ENCODE peak calls at places on chromosomes 5 and 9, in ten cellular contexts. M is hepatocyte; R is A549; B is heart right ventricle; N is uterus; G is CD4-positive, alpha-beta memory T cell; S is astrocyte; C is keratinocyte; P is brain microvascular endothelial cell; U is CD8-positive, alpha-beta T cell. Z is an unnamed sample.

GRCh38 chr9:88776717-88777497 is 214.4 kb upstream of the S1PR3 start:
- DNase-seq in R (peak), B (no peak), C (peak), S (peak), N (no peak), P (peak), M (no peak), G (no peak), U (no peak), Z (no peak)

GRCh38 chr9:83584995-83585394 is 37.9 kb upstream of the IDNK start:
- DNase-seq in C (no peak), S (no peak), M (no peak), G (no peak), P (no peak), N (no peak), B (no peak), R (no peak), U (no peak), Z (no peak)

GRCh38 chr5:78586251-78586650 is 62.3 kb downstream of the LHFPL2 start:
- DNase-seq in C (peak), P (peak), N (no peak), R (peak), M (peak), S (peak), G (no peak), B (no peak), U (no peak), Z (no peak)

GRCh38 chr5:72305194-72306142 is 14.6 kb downstream of the MRPS27 start:
- DNase-seq in U (no peak), C (no peak), M (no peak), S (no peak), G (no peak), P (no peak), B (no peak), R (no peak), N (no peak), Z (no peak)

GRCh38 chr9:71446499-71447411 is 321.6 kb downstream of the CEMIP2 start:
- DNase-seq in U (no peak), G (peak), R (peak), C (no peak), P (peak), S (peak), M (peak), N (no peak), B (peak), Z (peak)

GRCh38 chr9:109499631-109500120 is 1.6 kb upstream of the PTPN3 start:
- DNase-seq in R (peak), B (peak), G (no peak), C (no peak), U (no peak), S (no peak), P (no peak), M (peak), N (no peak), Z (no peak)

GRCh38 chr5:133552925-133553525 is 59.3 kb downstream of the FSTL4 start:
- DNase-seq in B (peak), P (peak), C (no peak), S (peak), R (peak), N (no peak), G (peak), U (peak), M (peak), Z (no peak)

GRCh38 chr5:140005145-140005591 is 37.9 kb downstream of the NRG2 start:
- DNase-seq in N (no peak), S (no peak), M (no peak), U (no peak), G (no peak), B (no peak), P (no peak), R (no peak), C (no peak), Z (no peak)

GRCh38 chr5:58215364-58215763 is 244.5 kb downstream of the PLK2 start:
- DNase-seq in S (no peak), B (no peak), C (no peak), M (no peak), P (no peak), G (no peak), N (no peak), U (no peak), R (no peak), Z (no peak)

GRCh38 chr5:181207214-181207959 is 2.4 kb upstream of the TRIM7 start:
- DNase-seq in M (peak), S (peak), N (peak), U (peak), B (peak), G (peak), R (peak), P (peak), C (peak), Z (no peak)

GRCh38 chr9:74570879-74571512 is 73.9 kb downstream of the RORB start:
- DNase-seq in C (no peak), B (no peak), U (no peak), S (no peak), N (no peak), P (peak), M (peak), R (peak), G (no peak), Z (no peak)

GRCh38 chr9:137423810-137424291 is 658 bp downstream of the NOXA1 start:
- DNase-seq in S (no peak), M (peak), U (no peak), B (no peak), P (no peak), C (no peak), R (no peak), G (no peak), N (peak), Z (no peak)

GRCh38 chr9:137422668-137423000 is 328 bp downstream of the EXD3 start:
- DNase-seq in U (no peak), B (no peak), S (no peak), P (no peak), N (no peak), G (peak), C (no peak), R (no peak), M (peak), Z (no peak)

GRCh38 chr9:137423001-137423809 is at the start of the genes EXD3 and NOXA1:
- DNase-seq in S (peak), U (peak), M (peak), R (peak), G (peak), C (no peak), B (peak), P (peak), N (peak), Z (peak)

GRCh38 chr9:137426018-137426681 is 3.0 kb downstream of the NOXA1 start:
- DNase-seq in U (no peak), B (no peak), G (no peak), R (no peak), S (no peak), M (no peak), N (no peak), C (no peak), P (no peak), Z (no peak)

GRCh38 chr9:137421838-137422667 is 909 bp downstream of the EXD3 start:
- DNase-seq in P (no peak), M (peak), C (no peak), N (no peak), S (no peak), G (no peak), R (no peak), B (no peak), U (no peak), Z (no peak)
- H3K27ac ChIP-seq in P (no peak), M (peak), C (peak), N (peak), S (no peak), G (peak), R (peak), B (peak), U (peak), Z (peak)

GRCh38 chr9:16883586-16883985 is 13.1 kb upstream of the BNC2 start:
- DNase-seq in C (no peak), R (no peak), M (no peak), S (no peak), U (no peak), P (no peak), B (no peak), N (no peak), G (no peak), Z (no peak)

GRCh38 chr9:16885896-16886295 is 15.4 kb upstream of the BNC2 start:
- DNase-seq in R (no peak), N (no peak), G (no peak), P (no peak), M (no peak), U (no peak), C (no peak), S (no peak), B (no peak), Z (no peak)

GRCh38 chr9:16884952-16885513 is 14.6 kb upstream of the BNC2 start:
- DNase-seq in P (no peak), G (no peak), M (no peak), C (no peak), U (no peak), B (no peak), N (no peak), R (no peak), S (peak), Z (no peak)

GRCh38 chr9:16888594-16888993 is 18.1 kb upstream of the BNC2 start:
- DNase-seq in G (no peak), R (no peak), N (no peak), U (no peak), C (no peak), S (no peak), B (no peak), P (no peak), M (no peak), Z (no peak)

DNA sequence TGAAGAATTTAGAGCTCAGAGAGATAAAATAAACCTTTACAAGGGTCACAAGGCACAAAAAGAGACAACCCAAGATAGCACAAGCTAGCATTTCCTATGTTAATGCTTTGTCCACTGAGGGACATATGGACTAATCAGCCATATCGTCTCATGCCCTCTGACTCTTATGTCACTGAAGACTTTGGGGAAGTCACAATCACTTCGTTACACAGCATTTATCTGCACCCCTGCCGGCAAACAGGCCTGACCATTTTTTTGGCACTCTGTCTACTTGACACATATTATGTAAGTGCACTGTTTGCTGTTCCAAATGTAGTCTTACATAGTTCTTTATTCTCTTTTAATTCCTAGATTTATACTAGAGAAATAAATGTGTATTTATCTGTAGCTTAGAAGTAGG is 13.9 kb upstream of the BNC2 start:
- DNase-seq in B (no peak), N (no peak), S (no peak), M (no peak), P (no peak), U (no peak), R (no peak), G (no peak), C (no peak), Z (no peak)
- H3K27ac ChIP-seq in B (no peak), N (no peak), S (no peak), M (no peak), P (no peak), U (no peak), R (no peak), G (no peak), C (no peak), Z (no peak)

GRCh38 chr5:76818844-76819831 is at the start of gene F2RL1:
- DNase-seq in R (peak), N (no peak), C (no peak), M (peak), G (peak), B (peak), S (peak), U (peak), P (peak), Z (no peak)
- H3K27ac ChIP-seq in R (peak), N (no peak), C (peak), M (peak), G (peak), B (peak), S (peak), U (peak), P (peak), Z (no peak)

GRCh38 chr9:127733609-127734008 is 1.5 kb downstream of the TOR2A start:
- DNase-seq in G (no peak), S (no peak), M (no peak), P (no peak), U (no peak), B (no peak), N (no peak), C (no peak), R (no peak), Z (no peak)

GRCh38 chr9:127732444-127732843 is 2.6 kb downstream of the TOR2A start:
- DNase-seq in R (no peak), P (no peak), B (no peak), M (no peak), N (no peak), G (no peak), C (no peak), S (no peak), U (no peak), Z (no peak)

GRCh38 chr9:127734747-127735529 is at the start of gene TOR2A:
- DNase-seq in C (peak), N (peak), R (peak), G (peak), P (peak), M (peak), U (peak), S (peak), B (peak), Z (peak)

GRCh38 chr9:127735530-127736176 is 559 bp upstream of the TOR2A start:
- DNase-seq in U (no peak), S (no peak), G (no peak), C (no peak), R (no peak), M (no peak), P (no peak), N (no peak), B (no peak), Z (no peak)

GRCh38 chr9:127734247-127734746 is 797 bp downstream of the TOR2A start:
- DNase-seq in R (no peak), N (no peak), C (no peak), P (no peak), S (no peak), B (no peak), M (no peak), U (no peak), G (no peak), Z (no peak)
- H3K27ac ChIP-seq in R (peak), N (peak), C (peak), P (no peak), S (peak), B (peak), M (peak), U (peak), G (peak), Z (peak)

GRCh38 chr9:133813749-133814585 is 75.8 kb upstream of the SARDH start:
- DNase-seq in C (no peak), N (no peak), G (no peak), R (no peak), U (no peak), B (peak), S (no peak), M (peak), P (no peak), Z (no peak)

GRCh38 chr9:133814586-133815090 is 76.5 kb upstream of the SARDH start:
- DNase-seq in R (no peak), C (no peak), N (no peak), B (no peak), G (no peak), P (no peak), U (no peak), M (no peak), S (no peak), Z (no peak)

GRCh38 chr9:133812941-133813748 is 75.0 kb upstream of the SARDH start:
- DNase-seq in U (no peak), R (no peak), M (no peak), P (no peak), N (no peak), S (no peak), B (no peak), C (no peak), G (no peak), Z (no peak)

GRCh38 chr9:133810556-133811195 is 72.5 kb upstream of the SARDH start:
- DNase-seq in S (no peak), N (no peak), C (no peak), R (no peak), G (no peak), U (no peak), M (no peak), P (no peak), B (no peak), Z (no peak)

GRCh38 chr9:133812077-133812868 is 74.1 kb upstream of the SARDH start:
- DNase-seq in P (no peak), G (no peak), C (no peak), U (no peak), M (no peak), B (no peak), N (no peak), R (no peak), S (no peak), Z (no peak)
- H3K27ac ChIP-seq in P (no peak), G (no peak), C (no peak), U (no peak), M (no peak), B (no peak), N (no peak), R (no peak), S (no peak), Z (no peak)

GRCh38 chr5:147966326-147966725 is 60.0 kb upstream of the C5orf46 start:
- DNase-seq in R (no peak), S (no peak), M (no peak), G (no peak), B (no peak), U (no peak), N (no peak), C (no peak), P (no peak), Z (no peak)

GRCh38 chr5:147963436-147963835 is 57.1 kb upstream of the C5orf46 start:
- DNase-seq in P (no peak), U (no peak), G (no peak), M (no peak), B (no peak), R (no peak), C (no peak), N (no peak), S (no peak), Z (no peak)

GRCh38 chr5:147965712-147966111 is 59.4 kb upstream of the C5orf46 start:
- DNase-seq in C (no peak), M (peak), P (no peak), R (no peak), U (no peak), S (no peak), N (no peak), B (no peak), G (no peak), Z (no peak)

GRCh38 chr5:147966829-147967228 is 60.5 kb upstream of the C5orf46 start:
- DNase-seq in G (no peak), C (no peak), R (no peak), P (no peak), U (no peak), N (no peak), S (no peak), B (no peak), M (no peak), Z (no peak)

GRCh38 chr5:147963948-147964693 is 57.8 kb upstream of the C5orf46 start:
- DNase-seq in R (no peak), M (peak), U (no peak), P (no peak), N (peak), G (no peak), C (no peak), S (no peak), B (peak), Z (no peak)
- H3K27ac ChIP-seq in R (no peak), M (peak), U (no peak), P (no peak), N (peak), G (no peak), C (no peak), S (no peak), B (peak), Z (no peak)

Z was measured in caudate nucleus.